ENCODE peak calls at places on chromosomes 4 and X, in six cellular contexts. C is H1, M is IMR-90, E is trophoblast cell, Y is mesenchymal stem cell, L is H9. D is an unnamed sample.

GRCh38 chrX:30301977-30302376 is 7.2 kb downstream of the NR0B1 start:
- DNase-seq in C (no peak), M (peak), E (no peak), Y (no peak), L (no peak), D (peak)

GRCh38 chr4:182486895-182487294 is 243.7 kb downstream of the TENM3 start:
- DNase-seq in C (no peak), M (no peak), E (no peak), Y (no peak), L (no peak), D (no peak)

GRCh38 chrX:53713987-53714579 is 27.6 kb upstream of the HUWE1 start:
- DNase-seq in C (no peak), M (peak), E (peak), Y (no peak), L (no peak), D (no peak)

GRCh38 chr4:2368779-2369437 is 49.5 kb downstream of the ZFYVE28 start:
- DNase-seq in C (no peak), M (no peak), E (no peak), Y (no peak), L (no peak), D (no peak)

GRCh38 chrX:11151799-11152591 is 40.9 kb downstream of the HCCS start:
- DNase-seq in C (no peak), M (no peak), E (no peak), Y (no peak), L (no peak), D (no peak)

GRCh38 chr4:43458293-43458692 is 565.8 kb downstream of the GRXCR1 start:
- DNase-seq in C (no peak), M (no peak), E (peak), Y (no peak), L (no peak), D (no peak)

GRCh38 chr4:99403380-99404194 is 31.6 kb downstream of the ADH7 start:
- DNase-seq in C (no peak), M (peak), E (no peak), Y (no peak), L (no peak), D (no peak)

GRCh38 chrX:131752493-131753198 is 208.8 kb downstream of the OR13H1 start:
- DNase-seq in C (no peak), M (peak), E (peak), Y (no peak), L (no peak), D (no peak)

GRCh38 chrX:39196192-39197102 is 395.2 kb downstream of the MID1IP1 start:
- DNase-seq in C (no peak), M (peak), E (peak), Y (peak), L (no peak), D (no peak)

GRCh38 chr4:155342142-155342541 is 34.6 kb downstream of the MAP9 start:
- DNase-seq in C (no peak), M (peak), E (no peak), Y (peak), L (no peak), D (no peak)

GRCh38 chrX:48937065-48937907 is 18.5 kb upstream of the PIM2 start:
- DNase-seq in C (peak), M (no peak), E (peak), Y (peak), L (no peak), D (no peak)

GRCh38 chr4:71807469-71807868 is 23.6 kb upstream of the GC start:
- DNase-seq in C (no peak), M (no peak), E (no peak), Y (no peak), L (no peak), D (no peak)

GRCh38 chr4:4358093-4358840 is 28.6 kb upstream of the NSG1 start:
- DNase-seq in C (no peak), M (no peak), E (no peak), Y (no peak), L (no peak), D (no peak)

GRCh38 chrX:49627030-49627777 is 28.4 kb downstream of the GAGE1 start:
- DNase-seq in C (peak), M (no peak), E (peak), Y (no peak), L (peak), D (no peak)

GRCh38 chrX:130110379-130111219 is at the start of gene ELF4:
- DNase-seq in C (no peak), M (peak), E (peak), Y (peak), L (no peak), D (no peak)

GRCh38 chrX:17674611-17675010 is 62.7 kb upstream of the SCML1 start:
- DNase-seq in C (no peak), M (no peak), E (no peak), Y (no peak), L (no peak), D (no peak)

GRCh38 chr4:150007512-150007911 is 70.7 kb upstream of the DCLK2 start:
- DNase-seq in C (no peak), M (peak), E (peak), Y (peak), L (no peak), D (no peak)

GRCh38 chrX:123263246-123263757 is 79.2 kb downstream of the GRIA3 start:
- DNase-seq in C (peak), M (no peak), E (no peak), Y (no peak), L (no peak), D (peak)

GRCh38 chr4:185566425-185566824 is 31.1 kb upstream of the PDLIM3 start:
- DNase-seq in C (no peak), M (no peak), E (peak), Y (no peak), L (no peak), D (no peak)

GRCh38 chr4:26860157-26860921 is at the start of gene STIM2:
- DNase-seq in C (peak), M (peak), E (peak), Y (peak), L (peak), D (peak)
- H3K4ac ChIP-seq in C (no peak), M (peak), E (peak), Y (peak), L (no peak), D (no peak)

DNA sequence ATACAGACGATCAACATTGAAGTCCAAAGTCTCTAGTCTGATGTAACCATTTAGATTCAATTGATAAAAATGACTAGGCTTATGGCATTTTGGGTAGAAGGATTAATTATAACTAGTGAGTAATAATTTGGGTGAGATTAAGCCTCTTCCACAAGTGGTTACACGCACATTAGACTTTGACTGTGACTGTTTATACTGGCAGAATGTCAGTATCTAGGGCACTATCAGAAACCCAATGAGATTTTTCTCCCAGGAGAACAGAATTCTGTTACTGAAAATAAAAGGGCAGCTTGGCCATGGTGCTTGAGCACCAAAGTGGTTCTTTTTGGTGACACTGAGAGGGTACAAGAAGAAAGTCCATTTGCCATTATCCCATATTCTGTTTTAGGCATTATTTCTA is 3.3 kb downstream of the PLS3 start:
- DNase-seq in C (no peak), M (peak), E (no peak), Y (peak), L (no peak), D (no peak)
- H4K91ac ChIP-seq in C (no peak), M (no peak), E (no peak), Y (no peak), L (no peak), D (no peak)

GRCh38 chr4:76948441-76949292 is 885 bp upstream of the SEPTIN11 start:
- DNase-seq in C (no peak), M (peak), E (peak), Y (peak), L (peak), D (peak)
- H2BK5ac ChIP-seq in C (no peak), M (peak), E (peak), Y (peak), L (no peak), D (peak)

DNA sequence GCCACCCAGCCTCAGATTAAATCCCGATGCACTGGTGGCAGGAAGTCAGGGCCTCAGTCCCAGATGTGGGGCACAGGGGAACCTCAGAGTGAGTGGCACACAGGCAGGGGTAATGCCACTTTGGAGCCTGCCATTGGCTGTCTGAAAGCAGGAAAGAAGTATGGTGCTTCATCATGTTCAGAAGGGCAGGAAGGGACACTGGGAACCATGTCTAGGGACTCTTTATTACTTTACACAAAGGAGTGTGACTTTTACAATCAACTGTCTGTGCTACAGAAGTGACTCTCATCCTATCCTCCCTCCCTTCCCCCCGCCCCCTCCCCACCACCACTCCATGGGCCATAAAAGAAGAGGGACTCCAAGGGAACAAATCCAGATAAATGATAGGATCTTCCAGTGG is 2.3 kb upstream of the TMEM154 start:
- DNase-seq in C (no peak), M (no peak), E (no peak), Y (no peak), L (no peak), D (no peak)
- H3K4ac ChIP-seq in C (no peak), M (no peak), E (peak), Y (no peak), L (no peak), D (no peak)

DNA sequence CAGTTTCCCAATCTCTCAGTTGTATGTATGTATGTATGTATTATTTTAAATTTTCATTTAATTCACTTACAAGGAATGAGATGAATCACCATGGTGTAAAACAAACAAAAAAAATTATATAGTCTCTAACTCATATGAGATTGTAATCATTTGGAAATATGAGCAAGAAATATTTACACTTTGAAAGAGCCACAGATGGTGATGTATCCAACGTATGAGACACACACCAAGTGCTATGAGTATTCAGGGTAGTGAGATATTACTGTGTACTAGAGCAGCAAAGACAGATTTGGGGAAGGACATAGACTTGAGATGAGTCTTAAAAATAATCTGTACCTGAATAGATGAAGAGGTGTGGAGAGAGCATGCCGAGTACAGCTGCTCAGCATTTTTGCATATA is 1154.4 kb downstream of the RAPGEF2 start:
- DNase-seq in C (no peak), M (no peak), E (no peak), Y (no peak), L (no peak), D (no peak)
- H4K91ac ChIP-seq in C (no peak), M (no peak), E (no peak), Y (no peak), L (no peak), D (no peak)

GRCh38 chr4:145186719-145187118 is 6.3 kb upstream of the OTUD4 start:
- DNase-seq in C (no peak), M (no peak), E (no peak), Y (no peak), L (no peak), D (no peak)
- H2BK5ac ChIP-seq in C (no peak), M (no peak), E (no peak), Y (no peak), L (no peak), D (no peak)

DNA sequence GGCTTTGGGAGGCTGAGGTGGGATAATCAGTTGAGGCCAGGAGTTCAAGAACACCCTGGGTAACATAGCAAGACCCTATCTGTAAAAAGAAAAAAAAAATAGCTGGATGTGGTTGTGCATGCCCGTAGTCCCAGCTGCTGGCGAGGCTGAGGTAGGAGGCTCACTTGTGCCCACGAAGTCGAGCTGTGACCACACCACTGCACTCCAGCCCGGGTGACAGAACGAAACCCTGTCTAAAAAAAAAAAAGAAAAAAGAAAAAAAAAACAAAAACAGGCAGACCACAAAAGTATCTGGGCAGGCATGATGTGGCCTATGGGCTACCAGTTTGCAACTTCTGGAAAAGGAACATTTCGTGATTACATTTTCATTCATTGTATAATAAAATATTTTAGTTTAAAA is 38.1 kb upstream of the RASGEF1B start:
- DNase-seq in C (no peak), M (no peak), E (no peak), Y (no peak), L (no peak), D (no peak)
- H3K4ac ChIP-seq in C (no peak), M (no peak), E (no peak), Y (no peak), L (no peak), D (no peak)

GRCh38 chr4:39975488-39976089 is 2.1 kb downstream of the PDS5A start:
- DNase-seq in C (no peak), M (peak), E (no peak), Y (peak), L (no peak), D (no peak)

GRCh38 chr4:39978378-39978775 is 666 bp upstream of the PDS5A start:
- DNase-seq in C (no peak), M (no peak), E (no peak), Y (no peak), L (no peak), D (no peak)

GRCh38 chr4:39976945-39977488 is 694 bp downstream of the PDS5A start:
- DNase-seq in C (no peak), M (no peak), E (no peak), Y (peak), L (peak), D (peak)

GRCh38 chr4:39977489-39978377 is at the start of gene PDS5A:
- DNase-seq in C (peak), M (peak), E (peak), Y (peak), L (peak), D (peak)

DNA sequence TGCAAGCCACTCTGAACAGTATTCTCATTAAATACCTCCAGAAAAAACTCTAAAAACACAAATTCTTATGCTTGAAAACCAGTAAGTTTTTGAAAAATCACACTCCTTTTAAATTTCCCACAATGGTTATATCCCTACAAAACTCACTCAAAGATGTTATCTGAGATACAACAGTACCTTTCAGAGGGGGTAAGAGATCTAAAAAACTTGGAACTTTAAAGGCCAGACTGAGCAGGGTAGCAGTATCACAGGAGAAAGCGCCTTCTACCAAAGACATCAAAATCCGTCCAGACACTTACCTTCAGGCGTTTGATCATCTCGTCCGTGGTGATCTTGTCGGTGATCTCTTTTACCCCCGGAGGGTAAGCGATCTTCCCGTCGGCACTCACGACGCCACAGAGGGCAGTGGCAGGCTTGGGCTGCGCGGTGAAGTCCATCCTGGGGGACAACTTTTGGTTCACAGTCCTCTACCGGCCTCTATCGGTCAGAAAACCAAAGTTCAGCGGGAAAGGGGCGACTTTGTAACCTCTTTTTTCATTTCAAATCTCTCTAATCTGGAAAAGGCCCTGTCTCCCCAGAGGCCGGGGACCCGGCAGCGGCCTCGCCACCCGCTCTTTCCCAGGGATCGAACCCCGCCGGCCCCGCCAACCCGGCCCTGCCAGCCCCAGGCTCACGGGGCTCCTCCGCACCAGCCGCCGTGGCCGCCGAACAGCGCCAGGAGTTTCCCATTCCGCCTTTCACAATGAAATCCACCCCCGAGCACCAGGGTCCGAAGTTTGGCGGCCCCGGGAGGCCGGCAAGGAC is 1.4 kb downstream of the PDS5A start:
- DNase-seq in C (peak), M (peak), E (peak), Y (peak), L (peak), D (peak)
- H4K91ac ChIP-seq in C (no peak), M (no peak), E (peak), Y (no peak), L (peak), D (no peak)

GRCh38 chr4:48798117-48798516 is 18.0 kb upstream of the FRYL start:
- DNase-seq in C (no peak), M (no peak), E (no peak), Y (no peak), L (no peak), D (no peak)

GRCh38 chr4:48801016-48801715 is 21.1 kb upstream of the FRYL start:
- DNase-seq in C (no peak), M (no peak), E (no peak), Y (no peak), L (no peak), D (no peak)

GRCh38 chr4:48796927-48797679 is 17.0 kb upstream of the FRYL start:
- DNase-seq in C (no peak), M (no peak), E (no peak), Y (no peak), L (no peak), D (no peak)

GRCh38 chr4:48801739-48802138 is 21.7 kb upstream of the FRYL start:
- DNase-seq in C (no peak), M (no peak), E (no peak), Y (no peak), L (no peak), D (no peak)

GRCh38 chr4:48799157-48799556 is 19.1 kb upstream of the FRYL start:
- DNase-seq in C (no peak), M (no peak), E (no peak), Y (no peak), L (no peak), D (no peak)
- H2BK5ac ChIP-seq in C (no peak), M (no peak), E (no peak), Y (no peak), L (no peak), D (no peak)

D was measured in neuronal stem cell.